ENCODE peak calls at places on chromosome 3, in four cellular contexts. L is WTC11, O is K562, C is HepG2. G is an unnamed sample.

GRCh38 chr3:9930804-9931418 is 2.7 kb upstream of the CRELD1 start:
- DNase-seq in O (no peak), C (peak), L (no peak), G (no peak)

GRCh38 chr3:196988241-196989029 is 19.8 kb upstream of the PIGZ start:
- DNase-seq in O (peak), C (peak), L (peak), G (no peak)

GRCh38 chr3:55327131-55327920 is 159.8 kb downstream of the WNT5A start:
- DNase-seq in O (no peak), C (no peak), L (no peak), G (no peak)

GRCh38 chr3:89059201-89059600 is 48.2 kb upstream of the EPHA3 start:
- DNase-seq in L (no peak), C (no peak), O (no peak), G (no peak)

GRCh38 chr3:181757694-181758306 is 46.1 kb downstream of the SOX2 start:
- DNase-seq in C (no peak), O (no peak), L (no peak), G (no peak)

GRCh38 chr3:161208931-161209330 is 12.2 kb upstream of the NMD3 start:
- DNase-seq in C (no peak), L (no peak), O (no peak), G (no peak)

GRCh38 chr3:80018375-80018774 is 250.6 kb upstream of the ROBO1 start:
- DNase-seq in O (no peak), C (no peak), L (no peak), G (no peak)

GRCh38 chr3:98333989-98334606 is 19.6 kb upstream of the OR5K4 start:
- DNase-seq in O (no peak), L (no peak), C (no peak), G (no peak)

GRCh38 chr3:49602877-49603411 is 48.7 kb downstream of the BSN start:
- DNase-seq in C (no peak), L (no peak), O (no peak), G (peak)

GRCh38 chr3:66342717-66343373 is 122.0 kb downstream of the SLC25A26 start:
- DNase-seq in C (no peak), L (no peak), O (no peak), G (no peak)

GRCh38 chr3:107240183-107241091 is 136.8 kb upstream of the CCDC54 start:
- DNase-seq in O (peak), L (peak), C (peak), G (peak)

GRCh38 chr3:54713031-54713430 is 214.8 kb downstream of the LRTM1 start:
- DNase-seq in O (no peak), C (no peak), L (no peak), G (no peak)

GRCh38 chr3:160756907-160757623 is 1.0 kb downstream of the PPM1L start:
- DNase-seq in O (no peak), C (no peak), L (peak), G (peak)

GRCh38 chr3:120601554-120601953 is 5.4 kb downstream of the NDUFB4 start:
- DNase-seq in L (no peak), O (no peak), C (no peak), G (no peak)

GRCh38 chr3:129257609-129258008 is 8.2 kb downstream of the COPG1 start:
- DNase-seq in C (no peak), L (no peak), O (no peak), G (no peak)

GRCh38 chr3:107543666-107544065 is 20.9 kb downstream of the BBX start:
- DNase-seq in O (no peak), L (no peak), C (peak), G (no peak)

GRCh38 chr3:155426524-155427230 is 133.2 kb upstream of the STRIT1 start:
- DNase-seq in L (no peak), O (no peak), C (no peak), G (no peak)

GRCh38 chr3:62109534-62109933 is 263.8 kb downstream of the FEZF2 start:
- DNase-seq in L (peak), C (peak), O (no peak), G (peak)

GRCh38 chr3:181948286-181948685 is 236.6 kb downstream of the SOX2 start:
- DNase-seq in C (no peak), O (no peak), L (peak), G (no peak)

GRCh38 chr3:193743702-193744047 is 150.7 kb downstream of the OPA1 start:
- DNase-seq in L (no peak), O (no peak), C (no peak), G (no peak)

GRCh38 chr3:187101184-187102072 is 37.9 kb downstream of the RPL39L start:
- DNase-seq in C (peak), L (no peak), O (peak), G (peak)

GRCh38 chr3:171339606-171340005 is 120.6 kb downstream of the TNIK start:
- DNase-seq in O (no peak), C (no peak), L (no peak), G (no peak)

GRCh38 chr3:184259878-184260570 is 1.3 kb downstream of the CAMK2N2 start:
- DNase-seq in C (no peak), O (peak), L (peak), G (peak)

GRCh38 chr3:16767006-16767405 is 117.7 kb upstream of the PLCL2 start:
- DNase-seq in L (no peak), C (no peak), O (no peak), G (no peak)

GRCh38 chr3:188827593-188827992 is 344.2 kb upstream of the TPRG1 start:
- DNase-seq in C (no peak), O (no peak), L (no peak), G (no peak)

GRCh38 chr3:60613769-60614303 is 637.4 kb downstream of the FHIT start:
- DNase-seq in C (no peak), O (no peak), L (no peak), G (no peak)

GRCh38 chr3:134363381-134363755 is 10.9 kb downstream of the AMOTL2 start:
- DNase-seq in L (no peak), O (no peak), C (no peak), G (no peak)

GRCh38 chr3:124663690-124664089 is 66.6 kb upstream of the UMPS start:
- DNase-seq in C (no peak), L (no peak), O (no peak), G (no peak)

GRCh38 chr3:56219894-56220805 is 248.1 kb downstream of the ERC2 start:
- DNase-seq in L (no peak), C (no peak), O (no peak), G (no peak)

GRCh38 chr3:196246612-196247308 is 30.4 kb downstream of the SLC51A start:
- DNase-seq in C (no peak), O (no peak), L (no peak), G (no peak)

GRCh38 chr3:52289747-52290595 is 2.3 kb downstream of the GLYCTK start:
- DNase-seq in L (no peak), C (peak), O (no peak), G (no peak)

GRCh38 chr3:140134231-140134630 is 199.2 kb downstream of the CLSTN2 start:
- DNase-seq in L (no peak), O (no peak), C (no peak), G (no peak)

GRCh38 chr3:127669541-127670228 is 3.1 kb upstream of the ABTB1 start:
- DNase-seq in C (no peak), L (no peak), O (no peak), G (no peak)

DNA sequence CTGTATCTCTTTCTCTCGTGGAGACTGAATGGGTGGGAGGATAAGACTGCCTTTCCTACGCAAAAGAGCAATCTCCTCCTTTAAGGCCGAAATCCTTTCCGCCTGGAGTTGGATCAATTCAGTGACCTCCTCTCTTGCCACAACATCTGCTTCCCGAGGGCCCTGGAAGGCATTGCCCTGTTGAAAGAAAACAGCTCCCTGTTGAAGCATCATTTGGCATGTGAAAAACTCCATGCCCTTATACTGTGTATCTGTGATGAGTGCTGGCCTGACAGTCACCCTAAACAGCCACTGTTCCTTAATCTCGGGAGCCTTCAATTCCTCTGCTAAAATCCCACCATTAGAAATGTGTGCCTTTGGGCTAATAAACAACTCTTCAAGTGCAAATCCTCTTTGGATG is 80.2 kb downstream of the BOC start:
- DNase-seq in O (no peak), L (no peak), C (no peak), G (no peak)
- TF ChIP-seq ELF4 in O (no peak), L (no peak), C (no peak), G (no peak)

GRCh38 chr3:174596447-174596982 is 262.6 kb upstream of the NAALADL2 start:
- DNase-seq in C (no peak), L (no peak), O (no peak), G (no peak)

GRCh38 chr3:174598885-174599439 is 260.2 kb upstream of the NAALADL2 start:
- DNase-seq in O (no peak), L (no peak), C (no peak), G (peak)
- TF ChIP-seq SP1 in O (no peak), L (no peak), C (no peak), G (no peak)

GRCh38 chr3:99549220-99549619 is 89.2 kb upstream of the COL8A1 start:
- DNase-seq in C (no peak), L (no peak), O (no peak), G (no peak)

GRCh38 chr3:99551520-99551919 is 86.9 kb upstream of the COL8A1 start:
- DNase-seq in L (no peak), O (no peak), C (peak), G (no peak)

GRCh38 chr3:99549918-99550603 is 88.3 kb upstream of the COL8A1 start:
- DNase-seq in L (no peak), O (no peak), C (no peak), G (no peak)

GRCh38 chr3:99545941-99546580 is 92.3 kb upstream of the COL8A1 start:
- DNase-seq in O (no peak), C (no peak), L (no peak), G (no peak)

GRCh38 chr3:99548674-99549073 is 89.7 kb upstream of the COL8A1 start:
- DNase-seq in O (no peak), L (no peak), C (no peak), G (no peak)
- TF ChIP-seq ELF4 in O (no peak), L (no peak), C (no peak), G (no peak)

DNA sequence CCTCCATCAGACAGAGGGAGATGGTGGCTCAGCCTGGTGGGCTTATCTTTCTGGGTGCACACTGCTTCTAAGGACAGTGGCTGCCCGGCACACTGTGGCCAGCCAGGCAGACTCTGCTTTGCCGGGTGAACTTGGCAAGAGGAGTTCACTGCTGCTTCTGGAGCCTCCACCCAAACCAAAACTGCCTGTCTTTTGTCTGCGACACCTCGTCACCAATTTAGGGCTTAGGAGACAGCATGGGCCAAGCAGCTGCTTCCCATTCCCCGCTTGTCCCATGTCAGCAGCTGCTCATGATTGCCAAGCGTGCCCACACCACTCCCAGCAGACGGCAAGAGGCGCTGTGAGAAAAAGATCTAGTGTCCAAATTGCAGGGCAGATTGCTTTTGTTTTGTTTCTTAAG is 57.3 kb downstream of the LSM3 start:
- DNase-seq in C (no peak), O (no peak), L (no peak), G (no peak)
- TF ChIP-seq SP1 in C (no peak), O (no peak), L (no peak), G (no peak)

G was measured in HEK293T.